ENCODE peak calls at places on chromosome 13, in six cellular contexts. One of them, this sample, is unnamed.

GRCh38 chr13:31998131-31998530 is 33.4 kb upstream of the FRY start:
- DNase-seq in breast epithelium: no peak
- DNase-seq in fibroblast of mammary gland: no peak
- DNase-seq in spleen: no peak
- DNase-seq in GM10248: no peak
- DNase-seq in astrocyte of the cerebellum: no peak
- DNase-seq in this sample: no peak

GRCh38 chr13:36848228-36848982 is 29.4 kb downstream of the RFXAP start:
- DNase-seq in breast epithelium: no peak
- DNase-seq in fibroblast of mammary gland: peak
- DNase-seq in spleen: no peak
- DNase-seq in GM10248: no peak
- DNase-seq in astrocyte of the cerebellum: no peak
- DNase-seq in this sample: peak

GRCh38 chr13:106376411-106377112 is 158.9 kb downstream of the EFNB2 start:
- DNase-seq in breast epithelium: no peak
- DNase-seq in fibroblast of mammary gland: peak
- DNase-seq in spleen: no peak
- DNase-seq in GM10248: no peak
- DNase-seq in astrocyte of the cerebellum: peak
- DNase-seq in this sample: peak

GRCh38 chr13:80586356-80586755 is 245.4 kb upstream of the SPRY2 start:
- DNase-seq in breast epithelium: no peak
- DNase-seq in fibroblast of mammary gland: peak
- DNase-seq in spleen: no peak
- DNase-seq in GM10248: no peak
- DNase-seq in astrocyte of the cerebellum: no peak
- DNase-seq in this sample: no peak

GRCh38 chr13:66994498-66995365 is 235.4 kb downstream of the PCDH9 start:
- DNase-seq in breast epithelium: no peak
- DNase-seq in fibroblast of mammary gland: no peak
- DNase-seq in spleen: peak
- DNase-seq in GM10248: peak
- DNase-seq in astrocyte of the cerebellum: no peak
- DNase-seq in this sample: no peak

GRCh38 chr13:92510416-92510815 is 716.2 kb upstream of the GPC6 start:
- DNase-seq in breast epithelium: no peak
- DNase-seq in fibroblast of mammary gland: no peak
- DNase-seq in spleen: no peak
- DNase-seq in GM10248: no peak
- DNase-seq in astrocyte of the cerebellum: peak
- DNase-seq in this sample: no peak

GRCh38 chr13:112703449-112703848 is 13.6 kb downstream of the ATP11A start:
- DNase-seq in breast epithelium: no peak
- DNase-seq in fibroblast of mammary gland: no peak
- DNase-seq in spleen: no peak
- DNase-seq in GM10248: no peak
- DNase-seq in astrocyte of the cerebellum: no peak
- DNase-seq in this sample: no peak

GRCh38 chr13:64428196-64428595 is 2801.9 kb downstream of the PCDH9 start:
- DNase-seq in breast epithelium: no peak
- DNase-seq in fibroblast of mammary gland: peak
- DNase-seq in spleen: no peak
- DNase-seq in GM10248: no peak
- DNase-seq in astrocyte of the cerebellum: no peak
- DNase-seq in this sample: no peak

GRCh38 chr13:75495938-75496337 is 14.0 kb upstream of the TBC1D4 start:
- DNase-seq in breast epithelium: no peak
- DNase-seq in fibroblast of mammary gland: peak
- DNase-seq in spleen: no peak
- DNase-seq in GM10248: no peak
- DNase-seq in astrocyte of the cerebellum: peak
- DNase-seq in this sample: no peak

GRCh38 chr13:74246398-74246975 is 112.3 kb upstream of the KLF12 start:
- DNase-seq in breast epithelium: no peak
- DNase-seq in fibroblast of mammary gland: peak
- DNase-seq in spleen: no peak
- DNase-seq in GM10248: no peak
- DNase-seq in astrocyte of the cerebellum: peak
- DNase-seq in this sample: peak

GRCh38 chr13:99382428-99383133 is 75.4 kb upstream of the GPR183 start:
- DNase-seq in breast epithelium: no peak
- DNase-seq in fibroblast of mammary gland: no peak
- DNase-seq in spleen: no peak
- DNase-seq in GM10248: no peak
- DNase-seq in astrocyte of the cerebellum: no peak
- DNase-seq in this sample: peak

GRCh38 chr13:99385940-99386339 is 78.7 kb upstream of the GPR183 start:
- DNase-seq in breast epithelium: no peak
- DNase-seq in fibroblast of mammary gland: no peak
- DNase-seq in spleen: no peak
- DNase-seq in GM10248: no peak
- DNase-seq in astrocyte of the cerebellum: no peak
- DNase-seq in this sample: no peak

GRCh38 chr13:100673831-100674362 is 698 bp downstream of the TMTC4 start:
- DNase-seq in breast epithelium: no peak
- DNase-seq in fibroblast of mammary gland: peak
- DNase-seq in spleen: no peak
- DNase-seq in GM10248: peak
- DNase-seq in astrocyte of the cerebellum: peak
- DNase-seq in this sample: peak

GRCh38 chr13:41941174-41941573 is 19.7 kb downstream of the VWA8 start:
- DNase-seq in breast epithelium: no peak
- DNase-seq in fibroblast of mammary gland: no peak
- DNase-seq in spleen: no peak
- DNase-seq in GM10248: no peak
- DNase-seq in astrocyte of the cerebellum: no peak
- DNase-seq in this sample: no peak

GRCh38 chr13:51674276-51674675 is 90.0 kb downstream of the WDFY2 start:
- DNase-seq in breast epithelium: peak
- DNase-seq in fibroblast of mammary gland: no peak
- DNase-seq in spleen: no peak
- DNase-seq in GM10248: no peak
- DNase-seq in astrocyte of the cerebellum: no peak
- DNase-seq in this sample: no peak

GRCh38 chr13:99894835-99895427 is 76.6 kb downstream of the ZIC5 start:
- DNase-seq in breast epithelium: no peak
- DNase-seq in fibroblast of mammary gland: no peak
- DNase-seq in spleen: no peak
- DNase-seq in GM10248: no peak
- DNase-seq in astrocyte of the cerebellum: no peak
- DNase-seq in this sample: no peak

GRCh38 chr13:73767747-73768315 is 366.4 kb downstream of the KLF12 start:
- DNase-seq in breast epithelium: no peak
- DNase-seq in fibroblast of mammary gland: no peak
- DNase-seq in spleen: no peak
- DNase-seq in GM10248: no peak
- DNase-seq in astrocyte of the cerebellum: no peak
- DNase-seq in this sample: peak

DNA sequence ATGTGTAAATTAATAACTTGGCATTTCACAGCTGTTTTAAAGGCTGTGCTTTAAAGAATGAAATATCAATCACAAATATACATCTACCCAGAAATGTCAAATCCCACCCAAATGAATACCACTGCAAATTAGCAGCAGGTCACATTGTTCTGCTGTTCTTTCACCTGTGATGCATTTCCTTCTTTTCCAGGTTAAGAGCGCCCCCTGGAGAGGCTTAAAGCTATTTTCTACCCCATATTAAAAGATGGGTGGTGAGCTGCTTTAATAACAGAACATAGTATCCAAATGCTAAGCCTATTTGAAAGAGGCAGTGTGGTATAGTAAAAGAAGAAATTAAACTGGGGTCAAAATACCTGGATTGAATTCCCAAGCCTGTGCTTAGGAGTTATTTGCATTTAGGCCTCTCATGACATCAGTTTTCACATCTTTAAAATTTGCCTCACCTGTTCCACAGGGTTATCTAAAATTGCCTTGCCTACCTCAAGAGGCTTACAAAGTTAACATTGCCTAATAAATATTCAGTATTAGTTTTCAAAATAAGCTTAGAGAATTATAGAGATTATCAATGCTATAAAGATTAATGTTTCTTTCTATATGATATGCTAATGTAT is 396.9 kb upstream of the SLITRK5 start:
- DNase-seq in breast epithelium: no peak
- DNase-seq in fibroblast of mammary gland: peak
- DNase-seq in spleen: no peak
- DNase-seq in GM10248: peak
- DNase-seq in astrocyte of the cerebellum: peak
- DNase-seq in this sample: peak
- TF ChIP-seq CTCF in breast epithelium: no peak
- TF ChIP-seq CTCF in fibroblast of mammary gland: peak
- TF ChIP-seq CTCF in spleen: no peak
- TF ChIP-seq CTCF in GM10248: peak
- TF ChIP-seq CTCF in astrocyte of the cerebellum: peak
- TF ChIP-seq CTCF in this sample: peak

DNA sequence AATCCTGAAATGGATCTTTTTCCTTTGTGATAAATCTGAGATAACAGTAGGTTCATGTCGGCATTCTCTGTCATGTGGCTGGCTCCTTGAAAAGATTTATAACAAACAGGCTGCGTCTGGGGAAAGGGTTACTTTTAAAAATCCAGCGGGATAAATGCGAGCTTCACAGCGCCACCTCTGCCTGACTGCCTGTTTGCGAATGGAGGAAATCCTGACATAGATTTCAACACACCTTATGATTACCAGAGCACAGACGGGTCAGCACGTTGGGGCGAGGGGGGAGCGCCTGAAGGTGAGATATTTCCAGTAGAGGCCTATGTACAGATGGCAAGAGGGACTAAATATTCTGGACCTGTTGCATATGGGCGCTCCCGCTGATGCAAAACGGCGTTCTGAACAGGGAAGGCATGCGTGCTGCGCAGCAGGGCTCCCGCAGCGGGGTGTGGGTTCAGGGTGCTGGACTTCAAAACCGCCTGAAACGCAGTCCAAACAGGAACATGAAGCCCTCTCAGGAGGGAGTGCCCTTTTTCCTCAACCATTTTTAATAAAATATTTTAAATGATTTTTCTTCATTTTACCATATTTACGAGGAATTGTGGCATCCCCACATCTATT is 445.3 kb upstream of the SGCG start:
- DNase-seq in breast epithelium: no peak
- DNase-seq in fibroblast of mammary gland: no peak
- DNase-seq in spleen: peak
- DNase-seq in GM10248: no peak
- DNase-seq in astrocyte of the cerebellum: no peak
- DNase-seq in this sample: no peak
- TF ChIP-seq CTCF in breast epithelium: no peak
- TF ChIP-seq CTCF in fibroblast of mammary gland: no peak
- TF ChIP-seq CTCF in spleen: no peak
- TF ChIP-seq CTCF in GM10248: no peak
- TF ChIP-seq CTCF in astrocyte of the cerebellum: no peak
- TF ChIP-seq CTCF in this sample: no peak

GRCh38 chr13:62387642-62388041 is 972.0 kb upstream of the PCDH20 start:
- DNase-seq in breast epithelium: no peak
- DNase-seq in fibroblast of mammary gland: peak
- DNase-seq in spleen: no peak
- DNase-seq in GM10248: no peak
- DNase-seq in astrocyte of the cerebellum: no peak
- DNase-seq in this sample: no peak
- TF ChIP-seq CTCF in breast epithelium: no peak
- TF ChIP-seq CTCF in fibroblast of mammary gland: no peak
- TF ChIP-seq CTCF in spleen: no peak
- TF ChIP-seq CTCF in GM10248: peak
- TF ChIP-seq CTCF in astrocyte of the cerebellum: no peak
- TF ChIP-seq CTCF in this sample: no peak

DNA sequence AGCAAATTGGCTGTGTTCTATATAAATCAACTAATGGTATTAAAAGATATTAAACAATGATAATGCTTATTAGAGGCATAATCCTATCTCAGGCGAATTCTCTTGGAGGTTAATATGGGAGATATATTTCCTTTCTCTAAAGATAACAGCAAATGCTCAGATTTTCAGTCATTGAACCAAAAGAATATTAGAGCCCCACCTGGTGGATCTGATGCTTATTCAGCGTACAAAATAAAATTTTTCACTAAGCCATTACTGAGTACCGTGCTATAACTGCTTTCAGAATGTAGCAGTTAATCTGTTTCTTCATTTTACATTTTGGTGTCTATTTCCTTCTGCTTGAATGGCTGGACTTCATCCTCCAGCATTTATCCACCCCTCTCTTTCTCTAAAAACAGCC is 143.3 kb upstream of the IPO5 start:
- DNase-seq in breast epithelium: no peak
- DNase-seq in fibroblast of mammary gland: peak
- DNase-seq in spleen: no peak
- DNase-seq in GM10248: no peak
- DNase-seq in astrocyte of the cerebellum: no peak
- DNase-seq in this sample: no peak
- TF ChIP-seq CTCF in breast epithelium: no peak
- TF ChIP-seq CTCF in fibroblast of mammary gland: peak
- TF ChIP-seq CTCF in spleen: no peak
- TF ChIP-seq CTCF in GM10248: peak
- TF ChIP-seq CTCF in astrocyte of the cerebellum: peak
- TF ChIP-seq CTCF in this sample: no peak

GRCh38 chr13:20136781-20137703 is 23.8 kb downstream of the GJA3 start:
- DNase-seq in breast epithelium: no peak
- DNase-seq in fibroblast of mammary gland: peak
- DNase-seq in spleen: no peak
- DNase-seq in GM10248: peak
- DNase-seq in astrocyte of the cerebellum: no peak
- DNase-seq in this sample: peak
- TF ChIP-seq CTCF in breast epithelium: no peak
- TF ChIP-seq CTCF in fibroblast of mammary gland: peak
- TF ChIP-seq CTCF in spleen: no peak
- TF ChIP-seq CTCF in GM10248: peak
- TF ChIP-seq CTCF in astrocyte of the cerebellum: peak
- TF ChIP-seq CTCF in this sample: no peak

DNA sequence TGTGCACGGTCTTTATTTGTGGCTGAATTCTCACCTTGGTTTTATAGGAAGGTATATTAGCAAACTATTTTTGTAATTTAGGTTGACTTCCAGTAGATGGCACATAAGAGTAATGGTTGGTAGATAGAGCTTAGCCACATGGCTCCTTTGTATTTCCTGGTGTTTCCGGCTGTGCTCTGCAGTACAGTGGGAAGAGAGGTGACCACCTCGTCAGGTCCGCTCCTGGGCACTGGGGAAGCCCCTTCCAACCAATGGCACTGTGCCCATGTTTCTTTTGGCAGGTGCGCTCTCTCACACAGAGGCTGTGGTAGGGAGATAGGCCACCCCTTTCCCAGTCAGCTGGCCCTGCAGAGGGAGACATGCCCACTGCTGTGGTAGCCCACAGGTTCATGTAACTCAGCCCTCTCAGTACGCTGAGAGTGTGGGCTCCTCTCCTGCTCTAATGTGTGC is 74.3 kb upstream of the ATP12A start:
- DNase-seq in breast epithelium: no peak
- DNase-seq in fibroblast of mammary gland: peak
- DNase-seq in spleen: no peak
- DNase-seq in GM10248: peak
- DNase-seq in astrocyte of the cerebellum: no peak
- DNase-seq in this sample: no peak
- TF ChIP-seq CTCF in breast epithelium: no peak
- TF ChIP-seq CTCF in fibroblast of mammary gland: peak
- TF ChIP-seq CTCF in spleen: no peak
- TF ChIP-seq CTCF in GM10248: no peak
- TF ChIP-seq CTCF in astrocyte of the cerebellum: no peak
- TF ChIP-seq CTCF in this sample: peak

GRCh38 chr13:86725105-86725504 is 925.9 kb upstream of the SLITRK6 start:
- DNase-seq in breast epithelium: no peak
- DNase-seq in fibroblast of mammary gland: no peak
- DNase-seq in spleen: no peak
- DNase-seq in GM10248: no peak
- DNase-seq in astrocyte of the cerebellum: no peak
- DNase-seq in this sample: no peak
- TF ChIP-seq CTCF in breast epithelium: no peak
- TF ChIP-seq CTCF in fibroblast of mammary gland: no peak
- TF ChIP-seq CTCF in spleen: no peak
- TF ChIP-seq CTCF in GM10248: no peak
- TF ChIP-seq CTCF in astrocyte of the cerebellum: peak
- TF ChIP-seq CTCF in this sample: no peak